ENCODE peak calls at places on chromosomes 13 and 19, in four cellular contexts. R, M, P and T are unnamed samples.

GRCh38 chr13:113273856-113274590 is 23.0 kb upstream of the LAMP1 start:
- DNase-seq in P (no peak), R (no peak), M (peak; percentile 17), T (no peak)

GRCh38 chr13:79782541-79783216 is 301.7 kb downstream of the NDFIP2 start:
- DNase-seq in R (no peak), M (no peak), P (no peak), T (no peak)

GRCh38 chr19:49339364-49340068 is 4.3 kb downstream of the CD37 start:
- DNase-seq in M (no peak), P (peak; percentile 54), R (no peak), T (no peak)

GRCh38 chr13:101703081-101703480 is 250.6 kb downstream of the ITGBL1 start:
- DNase-seq in M (no peak), P (no peak), R (no peak), T (no peak)

GRCh38 chr13:23159587-23160240 is 21.1 kb upstream of the SGCG start:
- DNase-seq in M (no peak), P (no peak), R (no peak), T (no peak)

GRCh38 chr13:23618341-23618740 is 48.1 kb downstream of the TNFRSF19 start:
- DNase-seq in M (peak; percentile 87), P (no peak), R (no peak), T (no peak)

GRCh38 chr13:109989155-109989554 is 202.8 kb upstream of the IRS2 start:
- DNase-seq in M (no peak), P (no peak), R (no peak), T (no peak)

GRCh38 chr13:112967666-112968379 is 1.2 kb upstream of the MCF2L start:
- DNase-seq in P (no peak), M (no peak), R (no peak), T (no peak)

GRCh38 chr13:36124236-36124822 is 6.9 kb downstream of the DCLK1 start:
- DNase-seq in R (no peak), P (no peak), M (peak; percentile 14), T (no peak)

GRCh38 chr13:33083054-33083453 is 66.8 kb downstream of the KL start:
- DNase-seq in R (no peak), P (no peak), M (no peak), T (no peak)

GRCh38 chr13:33081666-33082065 is 65.4 kb downstream of the KL start:
- DNase-seq in P (no peak), M (no peak), R (no peak), T (no peak)

GRCh38 chr13:33078268-33078667 is 62.0 kb downstream of the KL start:
- DNase-seq in P (no peak), M (no peak), R (no peak), T (no peak)

GRCh38 chr13:33079960-33080359 is 63.7 kb downstream of the KL start:
- DNase-seq in P (no peak), M (no peak), R (no peak), T (no peak)

GRCh38 chr13:33080962-33081655 is 64.9 kb downstream of the KL start:
- DNase-seq in M (no peak), R (no peak), P (no peak), T (no peak)
- TF ChIP-seq CTCF in M (no peak), R (no peak), P (no peak), T (peak; percentile 8)

GRCh38 chr19:42440357-42441046 is 2.2 kb downstream of the CXCL17 start:
- DNase-seq in R (peak; percentile 87), P (no peak), M (no peak), T (peak; percentile 75)
- TF ChIP-seq CTCF in R (peak; percentile 96), P (peak; percentile 50), M (peak; percentile 82), T (peak; percentile 96)

GRCh38 chr13:69935043-69935442 is 172.6 kb upstream of the ATXN8OS start:
- DNase-seq in M (no peak), P (no peak), R (no peak), T (no peak)
- TF ChIP-seq CTCF in M (no peak), P (no peak), R (no peak), T (no peak)

GRCh38 chr19:39261704-39262103 is 6.5 kb upstream of the IFNL2 start:
- DNase-seq in R (no peak), P (no peak), M (no peak), T (no peak)

GRCh38 chr19:39265321-39265916 is 2.8 kb upstream of the IFNL2 start:
- DNase-seq in M (no peak), P (no peak), R (no peak), T (no peak)

GRCh38 chr19:39264306-39265290 is 3.6 kb upstream of the IFNL2 start:
- DNase-seq in P (no peak), M (no peak), R (no peak), T (no peak)

GRCh38 chr19:39262496-39262895 is 5.7 kb upstream of the IFNL2 start:
- DNase-seq in P (no peak), M (no peak), R (no peak), T (no peak)

DNA sequence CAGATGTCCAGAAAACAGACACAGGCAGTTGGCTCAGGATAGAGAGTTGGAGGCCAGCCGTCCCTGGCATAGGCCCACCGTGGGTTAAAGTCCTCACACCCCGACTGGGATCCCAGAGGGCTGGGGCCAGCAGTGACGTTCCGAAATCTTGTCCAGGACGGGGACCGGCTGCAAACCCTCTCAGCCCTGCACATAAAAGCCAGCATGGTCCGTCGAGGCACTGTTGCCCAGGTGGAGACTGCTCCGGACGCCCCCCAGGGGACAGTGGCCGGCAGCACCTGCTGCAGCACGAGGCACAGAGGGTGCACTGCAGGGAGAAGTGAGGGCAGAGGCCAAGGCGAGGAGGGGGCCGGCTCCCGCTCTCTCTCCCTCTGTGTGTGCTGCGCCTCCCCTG is 4.3 kb upstream of the IFNL2 start:
- DNase-seq in M (no peak), R (no peak), P (no peak), T (no peak)
- TF ChIP-seq CTCF in M (no peak), R (no peak), P (no peak), T (no peak)

GRCh38 chr13:95656386-95657015 is 12.0 kb upstream of the DZIP1 start:
- DNase-seq in R (no peak), P (no peak), M (no peak), T (no peak)

GRCh38 chr13:95659500-95659899 is 15.0 kb upstream of the DZIP1 start:
- DNase-seq in P (no peak), R (no peak), M (no peak), T (no peak)

GRCh38 chr13:95660981-95661581 is 15.9 kb upstream of the DNAJC3 start:
- DNase-seq in P (no peak), M (no peak), R (no peak), T (no peak)
- TF ChIP-seq CTCF in P (no peak), M (peak; percentile 43), R (peak; percentile 56), T (peak; percentile 74)

GRCh38 chr13:45166858-45167257 is 34.0 kb downstream of the KCTD4 start:
- DNase-seq in M (no peak), P (no peak), R (no peak), T (no peak)

GRCh38 chr13:45167611-45168554 is 33.0 kb downstream of the KCTD4 start:
- DNase-seq in R (no peak), P (no peak), M (no peak), T (no peak)

GRCh38 chr13:45162194-45162593 is 38.7 kb downstream of the KCTD4 start:
- DNase-seq in M (no peak), P (no peak), R (no peak), T (no peak)

GRCh38 chr13:45168555-45168930 is 32.3 kb downstream of the KCTD4 start:
- DNase-seq in R (no peak), M (no peak), P (no peak), T (no peak)

GRCh38 chr13:45162821-45163220 is 38.0 kb downstream of the KCTD4 start:
- DNase-seq in P (no peak), R (no peak), M (peak; percentile 40), T (no peak)
- TF ChIP-seq CTCF in P (no peak), R (no peak), M (no peak), T (no peak)

DNA sequence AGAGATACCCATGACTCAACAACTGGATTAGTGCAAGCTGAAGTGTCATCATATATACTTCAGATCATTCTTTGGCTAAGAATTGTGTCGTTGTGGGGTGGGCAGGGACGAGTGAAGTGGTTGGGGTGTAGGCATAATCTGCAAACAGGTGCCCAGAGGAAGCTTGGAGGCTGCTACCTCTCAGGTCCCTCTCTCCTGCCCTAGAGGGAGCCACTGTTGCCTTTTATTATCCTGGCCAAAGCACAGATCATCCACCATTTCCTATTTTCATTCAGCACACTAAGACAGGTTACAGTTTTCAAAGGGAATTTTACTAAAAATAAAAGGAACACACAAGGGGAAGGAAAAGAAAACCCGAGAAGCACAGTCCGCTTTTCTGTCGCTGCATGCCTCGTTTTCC is 126.6 kb downstream of the HS6ST3 start:
- DNase-seq in R (no peak), P (no peak), M (no peak), T (no peak)
- TF ChIP-seq CTCF in R (no peak), P (no peak), M (no peak), T (no peak)

GRCh38 chr13:41200126-41200525 is 5.8 kb upstream of the KBTBD7 start:
- DNase-seq in R (no peak), P (no peak), M (no peak), T (no peak)
- TF ChIP-seq CTCF in R (no peak), P (no peak), M (no peak), T (no peak)

GRCh38 chr19:1438035-1438932 is at the start of gene RPS15:
- DNase-seq in R (peak; percentile 97), M (peak; percentile 61), P (peak; percentile 87), T (peak; percentile 96)
- TF ChIP-seq CTCF in R (peak; percentile 95), M (peak; percentile 98), P (peak; percentile 87), T (peak; percentile 92)

GRCh38 chr19:6660930-6661329 is 9.0 kb downstream of the TNFSF14 start:
- DNase-seq in R (no peak), P (no peak), M (no peak), T (no peak)

GRCh38 chr19:6664916-6665315 is 5.0 kb downstream of the TNFSF14 start:
- DNase-seq in R (no peak), M (no peak), P (no peak), T (no peak)

GRCh38 chr19:6667114-6667627 is 2.8 kb downstream of the TNFSF14 start:
- DNase-seq in P (no peak), M (no peak), R (peak; percentile 27), T (no peak)

GRCh38 chr19:6662692-6663091 is 7.3 kb downstream of the TNFSF14 start:
- DNase-seq in R (no peak), M (no peak), P (no peak), T (no peak)

DNA sequence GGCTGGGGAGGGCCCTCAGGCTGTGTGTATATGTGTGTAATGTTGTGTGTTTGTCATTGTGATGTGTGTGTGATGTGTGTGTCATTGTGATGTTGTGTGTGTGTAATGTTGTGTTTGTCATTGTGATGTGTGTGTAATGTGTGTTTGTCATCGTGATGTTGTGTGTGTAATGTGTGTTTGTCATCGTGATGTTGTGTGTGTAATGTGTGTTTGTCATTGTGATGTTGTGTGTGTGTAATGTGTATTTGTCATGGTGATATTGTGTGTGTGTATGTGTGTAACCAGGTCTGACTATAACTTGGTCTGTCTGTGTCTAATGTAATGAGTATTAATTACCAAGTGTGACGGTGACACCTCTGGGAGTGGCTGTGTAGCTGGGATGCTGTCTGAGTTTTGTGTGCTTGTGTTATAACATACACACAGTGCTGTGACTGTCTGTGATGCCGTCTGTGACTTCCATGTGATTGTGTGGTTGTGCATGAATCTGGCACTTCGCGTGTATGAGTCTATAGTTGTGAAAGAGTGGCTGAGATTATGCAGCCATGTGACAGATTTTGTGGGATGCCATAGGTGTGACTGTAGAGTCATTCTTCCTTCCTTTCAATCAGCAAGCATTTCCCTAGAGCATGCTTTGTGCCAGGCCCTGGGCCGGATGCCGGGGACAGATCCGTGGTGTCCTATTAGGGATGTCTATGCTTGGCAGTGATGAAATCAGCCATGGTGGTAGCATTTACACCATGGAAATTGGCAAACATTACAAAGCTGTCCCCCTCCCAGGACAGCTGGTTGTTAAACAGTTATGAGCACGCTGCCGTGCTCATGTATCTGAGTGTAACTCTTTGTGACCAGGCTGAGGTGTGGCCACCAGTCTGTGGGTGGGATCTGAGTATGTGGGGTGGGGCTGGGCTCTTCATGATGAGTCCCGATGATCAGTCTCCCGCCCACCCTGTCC is 6.4 kb downstream of the TNFSF14 start:
- DNase-seq in P (no peak), M (no peak), R (peak; percentile 34), T (peak; percentile 56)
- TF ChIP-seq CTCF in P (no peak), M (no peak), R (no peak), T (no peak)